ENCODE peak calls at places on chromosomes 4 and X, in six cellular contexts. L is K562, A is SK-N-SH, T is GM12878, J is HepG2, P is IMR-90. X is an unnamed sample.

GRCh38 chr4:184787766-184788503 is 37.8 kb downstream of the ACSL1 start:
- DNase-seq in P (no peak), T (no peak), A (no peak), L (no peak), J (no peak), X (no peak)

GRCh38 chr4:2292679-2293108 is 30.8 kb upstream of the MXD4 start:
- DNase-seq in J (no peak), T (no peak), L (no peak), A (peak), P (peak), X (no peak)

GRCh38 chr4:27016551-27016950 is 155.9 kb downstream of the STIM2 start:
- DNase-seq in A (no peak), L (no peak), T (no peak), J (no peak), P (peak), X (no peak)

GRCh38 chr4:76558391-76559235 is 123.6 kb downstream of the SHROOM3 start:
- DNase-seq in L (no peak), P (peak), A (no peak), J (no peak), T (no peak), X (no peak)

GRCh38 chr4:42605264-42605663 is 51.6 kb downstream of the ATP8A1 start:
- DNase-seq in P (no peak), A (no peak), L (no peak), J (no peak), T (no peak), X (no peak)

GRCh38 chr4:2261110-2261852 is 628 bp downstream of the MXD4 start:
- DNase-seq in P (peak), A (peak), J (no peak), T (no peak), L (peak), X (peak)

GRCh38 chr4:25223770-25224375 is 10.0 kb upstream of the PI4K2B start:
- DNase-seq in T (no peak), A (no peak), L (peak), J (no peak), P (peak), X (no peak)

GRCh38 chr4:120960868-120961267 is 38.3 kb upstream of the PRDM5 start:
- DNase-seq in A (no peak), J (no peak), L (no peak), P (no peak), T (no peak), X (no peak)

GRCh38 chrX:140503714-140504351 is 1.0 kb downstream of the SOX3 start:
- DNase-seq in A (peak), P (peak), T (no peak), J (no peak), L (no peak), X (no peak)

GRCh38 chrX:145405012-145405411 is 157.7 kb downstream of the SPANXN1 start:
- DNase-seq in J (peak), L (peak), A (peak), P (peak), T (no peak), X (peak)

GRCh38 chr4:140109626-140110213 is 44.3 kb downstream of the MAML3 start:
- DNase-seq in L (no peak), J (no peak), T (no peak), P (no peak), A (peak), X (no peak)

GRCh38 chr4:7266525-7267292 is 74.4 kb downstream of the SORCS2 start:
- DNase-seq in L (no peak), A (no peak), J (no peak), T (no peak), P (peak), X (peak)

GRCh38 chr4:39716356-39716755 is 18.4 kb downstream of the UBE2K start:
- DNase-seq in J (no peak), L (no peak), T (no peak), A (no peak), P (no peak), X (no peak)

GRCh38 chrX:30904632-30905031 is 15.6 kb upstream of the TAB3 start:
- DNase-seq in P (no peak), A (no peak), L (no peak), T (no peak), J (no peak), X (no peak)

GRCh38 chr4:38846015-38846414 is 10.6 kb downstream of the TLR6 start:
- DNase-seq in L (no peak), J (no peak), P (no peak), A (no peak), T (no peak), X (no peak)

GRCh38 chr4:30068234-30068633 is 651.9 kb upstream of the PCDH7 start:
- DNase-seq in A (no peak), T (no peak), J (no peak), L (no peak), P (no peak), X (no peak)

GRCh38 chrX:531611-531936 is 99.0 kb upstream of the SHOX start:
- DNase-seq in P (no peak), L (no peak), J (no peak), T (no peak), A (no peak), X (no peak)

GRCh38 chrX:85391879-85392238 is 12.4 kb upstream of the POF1B start:
- DNase-seq in P (no peak), T (no peak), L (no peak), A (no peak), J (no peak), X (no peak)

GRCh38 chr4:53476232-53477037 is 99.0 kb downstream of the FIP1L1 start:
- DNase-seq in T (no peak), P (peak), A (no peak), J (no peak), L (peak), X (no peak)

GRCh38 chr4:20338841-20339240 is 87.1 kb downstream of the SLIT2 start:
- DNase-seq in L (no peak), T (no peak), J (no peak), P (peak), A (no peak), X (no peak)

GRCh38 chr4:185880571-185880970 is 68.6 kb upstream of the SORBS2 start:
- DNase-seq in P (no peak), L (no peak), T (no peak), J (peak), A (no peak), X (no peak)

GRCh38 chr4:17535906-17536305 is 20.9 kb downstream of the CLRN2 start:
- DNase-seq in P (no peak), A (no peak), J (peak), T (no peak), L (peak), X (peak)

GRCh38 chr4:14916554-14917304 is 85.6 kb upstream of the CPEB2 start:
- DNase-seq in A (no peak), L (no peak), P (peak), J (peak), T (peak), X (peak)

GRCh38 chrX:40202456-40202855 is 104.7 kb upstream of the BCOR start:
- DNase-seq in J (no peak), A (no peak), L (no peak), P (no peak), T (peak), X (no peak)

GRCh38 chr4:88759039-88759631 is 61.5 kb upstream of the NAP1L5 start:
- DNase-seq in L (peak), P (peak), J (peak), A (peak), T (no peak), X (no peak)

GRCh38 chr4:88858752-88859151 is 161.1 kb upstream of the NAP1L5 start:
- DNase-seq in J (no peak), T (peak), A (no peak), L (no peak), P (no peak), X (no peak)

GRCh38 chrX:24133280-24133679 is 16.2 kb upstream of the ZFX start:
- DNase-seq in A (no peak), P (no peak), J (no peak), T (no peak), L (no peak), X (no peak)

GRCh38 chr4:176262243-176262642 is 6.8 kb downstream of the ASB5 start:
- DNase-seq in A (no peak), T (peak), P (no peak), L (no peak), J (no peak), X (no peak)

GRCh38 chr4:101972791-101973190 is 182.3 kb downstream of the BANK1 start:
- DNase-seq in L (no peak), T (no peak), A (no peak), P (no peak), J (no peak), X (no peak)

GRCh38 chr4:13092702-13093101 is 391.4 kb downstream of the RAB28 start:
- DNase-seq in T (no peak), P (no peak), L (no peak), J (no peak), A (no peak), X (no peak)

GRCh38 chrX:87299563-87300160 is 217.9 kb upstream of the KLHL4 start:
- DNase-seq in L (peak), T (no peak), J (peak), A (no peak), P (peak), X (no peak)

GRCh38 chr4:5808081-5808741 is 84.7 kb downstream of the CRMP1 start:
- DNase-seq in P (peak), A (peak), T (no peak), J (no peak), L (no peak), X (no peak)

GRCh38 chr4:78654809-78655208 is 103.2 kb downstream of the ANXA3 start:
- DNase-seq in P (peak), T (no peak), L (no peak), J (no peak), A (no peak), X (no peak)

GRCh38 chr4:19486400-19486799 is 765.3 kb upstream of the SLIT2 start:
- DNase-seq in T (no peak), P (no peak), L (no peak), J (no peak), A (peak), X (no peak)

GRCh38 chrX:24117288-24117687 is 32.2 kb upstream of the ZFX start:
- DNase-seq in P (peak), A (no peak), T (no peak), J (no peak), L (no peak), X (no peak)

GRCh38 chr4:3009422-3009821 is 46.1 kb downstream of the GRK4 start:
- DNase-seq in P (no peak), L (peak), T (no peak), A (no peak), J (peak), X (peak)

GRCh38 chrX:2867191-2867590 is 38.5 kb downstream of the GYG2 start:
- DNase-seq in J (no peak), L (no peak), A (no peak), T (no peak), P (no peak), X (no peak)

DNA sequence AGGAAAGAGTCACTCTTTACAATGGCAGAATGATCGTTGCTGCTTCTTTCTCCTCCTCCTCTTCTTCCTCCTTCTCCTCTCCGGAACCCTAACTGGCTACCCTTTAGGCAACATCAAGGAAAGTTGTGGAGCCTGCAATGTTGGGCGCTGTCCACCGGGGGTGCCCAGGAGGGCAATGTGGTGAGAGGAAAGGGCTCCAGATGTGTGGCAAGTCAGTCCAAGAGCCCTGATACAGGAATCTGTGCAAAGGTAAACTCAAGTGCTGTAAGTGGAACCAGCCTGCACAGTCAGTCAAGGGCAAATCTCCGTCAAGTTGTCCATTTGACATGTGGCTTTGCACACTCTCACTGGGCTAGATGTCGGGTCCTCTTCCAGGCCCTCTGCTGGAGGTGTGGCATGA is 2.8 kb downstream of the RTL5 start:
- DNase-seq in A (peak), J (peak), L (no peak), P (no peak), T (no peak), X (peak)
- TF ChIP-seq SMC3 in A (peak), J (no peak), L (no peak), P (no peak), T (no peak), X (no peak)

GRCh38 chr4:136281307-136281706 is 1251.0 kb downstream of the PCDH18 start:
- DNase-seq in L (no peak), J (no peak), P (no peak), A (no peak), T (no peak), X (no peak)
- TF ChIP-seq SMC3 in L (no peak), J (no peak), P (no peak), A (no peak), T (no peak), X (no peak)

GRCh38 chrX:120310861-120311631 is at the start of gene TMEM255A:
- DNase-seq in T (no peak), P (no peak), A (peak), L (no peak), J (no peak), X (no peak)

GRCh38 chrX:120315776-120316175 is 4.5 kb upstream of the TMEM255A start:
- DNase-seq in L (no peak), T (no peak), P (no peak), J (no peak), A (no peak), X (no peak)

GRCh38 chrX:120311632-120312000 is 355 bp upstream of the TMEM255A start:
- DNase-seq in J (no peak), P (no peak), T (no peak), A (no peak), L (no peak), X (no peak)

GRCh38 chrX:120316587-120317283 is 5.5 kb upstream of the TMEM255A start:
- DNase-seq in J (no peak), T (no peak), A (no peak), P (peak), L (no peak), X (no peak)
- TF ChIP-seq SMC3 in J (no peak), T (no peak), A (no peak), P (no peak), L (no peak), X (no peak)

GRCh38 chr4:168558587-168558986 is 61.7 kb downstream of the PALLD start:
- DNase-seq in J (no peak), T (no peak), P (peak), A (no peak), L (no peak), X (no peak)
- TF ChIP-seq SMC3 in J (no peak), T (no peak), P (no peak), A (no peak), L (no peak), X (no peak)